ENCODE peak calls at places on chromosomes 5 and 9, in five cellular contexts. O is right lobe of liver, T is upper lobe of right lung, L is heart right ventricle, Q is mucosa of descending colon. K is an unnamed sample.

GRCh38 chr5:16507716-16508115 is 42.1 kb upstream of the ZNF622 start:
- DNase-seq in T (no peak), Q (no peak), O (no peak), L (no peak), K (no peak)

GRCh38 chr9:77848897-77849296 is 182.7 kb downstream of the GNAQ start:
- DNase-seq in O (no peak), Q (no peak), L (peak; percentile 23), T (no peak), K (no peak)

GRCh38 chr9:71001780-71002386 is 119.5 kb downstream of the TRPM3 start:
- DNase-seq in Q (no peak), T (no peak), L (no peak), O (no peak), K (peak; percentile 18)

GRCh38 chr9:72480931-72481330 is 40.5 kb upstream of the TMC1 start:
- DNase-seq in T (no peak), O (no peak), L (no peak), Q (no peak), K (no peak)

GRCh38 chr5:137564475-137564961 is 65.4 kb upstream of the SPOCK1 start:
- DNase-seq in Q (no peak), O (no peak), T (no peak), L (no peak), K (no peak)

GRCh38 chr9:71524446-71524845 is 243.9 kb downstream of the CEMIP2 start:
- DNase-seq in Q (no peak), O (no peak), L (no peak), T (no peak), K (no peak)

GRCh38 chr5:61311836-61312808 is 19.9 kb upstream of the ZSWIM6 start:
- DNase-seq in Q (no peak), O (no peak), T (no peak), L (no peak), K (no peak)

GRCh38 chr5:80269991-80270438 is 14.2 kb upstream of the SERINC5 start:
- DNase-seq in T (no peak), L (no peak), O (no peak), Q (no peak), K (no peak)

GRCh38 chr5:174324680-174325079 is 279.2 kb downstream of the NSG2 start:
- DNase-seq in L (no peak), T (no peak), O (no peak), Q (no peak), K (no peak)

GRCh38 chr5:72210913-72211670 is 103.8 kb downstream of the MAP1B start:
- DNase-seq in O (no peak), T (no peak), L (peak; percentile 42), Q (no peak), K (no peak)

GRCh38 chr9:33791117-33791516 is 4.2 kb upstream of the PRSS3 start:
- DNase-seq in O (no peak), T (no peak), Q (no peak), L (no peak), K (no peak)

GRCh38 chr9:122845116-122845515 is 16.7 kb upstream of the PDCL start:
- DNase-seq in O (no peak), T (no peak), L (no peak), Q (no peak), K (no peak)

GRCh38 chr5:132425975-132426524 is 56.5 kb downstream of the SLC22A5 start:
- DNase-seq in O (no peak), T (no peak), L (no peak), Q (no peak), K (no peak)

GRCh38 chr5:39131210-39132127 is 57.3 kb upstream of the RICTOR start:
- DNase-seq in T (no peak), Q (no peak), O (no peak), L (no peak), K (no peak)

GRCh38 chr9:129275626-129276247 is 97.7 kb upstream of the IER5L start:
- DNase-seq in T (peak; percentile 42), Q (no peak), L (no peak), O (peak; percentile 8), K (no peak)

GRCh38 chr9:127838375-127839078 is 15.9 kb downstream of the ENG start:
- DNase-seq in T (peak; percentile 86), Q (peak; percentile 51), L (peak; percentile 75), O (peak; percentile 80), K (no peak)

GRCh38 chr9:76101945-76102344 is 211.5 kb downstream of the PCSK5 start:
- DNase-seq in O (no peak), L (no peak), Q (no peak), T (no peak), K (no peak)

GRCh38 chr5:149675467-149676201 is 54.5 kb upstream of the PPARGC1B start:
- DNase-seq in O (no peak), Q (peak; percentile 90), L (peak; percentile 36), T (no peak), K (no peak)

GRCh38 chr9:133728856-133729645 is 9.1 kb downstream of the SARDH start:
- DNase-seq in L (no peak), Q (no peak), O (peak; percentile 27), T (no peak), K (peak; percentile 5)

GRCh38 chr5:167943353-167943752 is 348.1 kb upstream of the WWC1 start:
- DNase-seq in O (no peak), L (no peak), T (no peak), Q (no peak), K (no peak)

GRCh38 chr9:36082928-36083327 is 46.2 kb downstream of the RECK start:
- DNase-seq in Q (no peak), L (no peak), O (no peak), T (no peak), K (no peak)

GRCh38 chr5:134610715-134611114 is 21.9 kb downstream of the SAR1B start:
- DNase-seq in O (no peak), Q (no peak), L (no peak), T (no peak), K (no peak)

GRCh38 chr5:84384604-84385575 is at the start of gene EDIL3:
- DNase-seq in T (no peak), L (peak; percentile 18), O (peak; percentile 57), Q (peak; percentile 62), K (peak; percentile 49)

GRCh38 chr9:121690316-121690715 is 38.9 kb downstream of the DAB2IP start:
- DNase-seq in Q (no peak), T (no peak), L (no peak), O (no peak), K (no peak)

GRCh38 chr9:100426194-100426531 is 780 bp upstream of the MSANTD3 start:
- DNase-seq in Q (no peak), O (no peak), L (no peak), T (no peak), K (no peak)

GRCh38 chr9:100427366-100428263 is 672 bp downstream of the MSANTD3 start:
- DNase-seq in L (peak; percentile 31), Q (peak; percentile 66), O (peak; percentile 61), T (peak; percentile 73), K (peak; percentile 43)

GRCh38 chr9:100428871-100429654 is 2.1 kb downstream of the MSANTD3 start:
- DNase-seq in T (no peak), O (no peak), L (no peak), Q (no peak), K (no peak)

GRCh38 chr9:100426532-100427365 is at the start of gene MSANTD3:
- DNase-seq in T (peak; percentile 86), Q (peak; percentile 82), L (peak; percentile 73), O (peak; percentile 80), K (peak; percentile 61)

GRCh38 chr9:100425758-100426157 is 1.2 kb upstream of the MSANTD3 start:
- DNase-seq in L (no peak), T (no peak), Q (no peak), O (no peak), K (no peak)
- TF ChIP-seq CTCF in L (no peak), T (no peak), Q (no peak), O (no peak), K (no peak)

GRCh38 chr9:108272350-108272899 is 583.4 kb downstream of the ACTL7B start:
- DNase-seq in T (peak; percentile 66), L (peak; percentile 46), O (peak; percentile 65), Q (peak; percentile 69), K (no peak)

GRCh38 chr9:108269421-108269820 is 586.4 kb downstream of the ACTL7B start:
- DNase-seq in L (no peak), O (no peak), Q (no peak), T (no peak), K (no peak)

GRCh38 chr9:108270041-108270440 is 585.7 kb downstream of the ACTL7B start:
- DNase-seq in O (no peak), L (no peak), Q (no peak), T (no peak), K (no peak)

GRCh38 chr9:108271646-108272349 is 584.0 kb downstream of the ACTL7B start:
- DNase-seq in Q (no peak), L (no peak), O (no peak), T (no peak), K (peak; percentile 47)

GRCh38 chr9:108271236-108271635 is 584.5 kb downstream of the ACTL7B start:
- DNase-seq in L (no peak), T (no peak), Q (no peak), O (no peak), K (no peak)
- TF ChIP-seq CTCF in L (no peak), T (no peak), Q (no peak), O (no peak), K (no peak)

DNA sequence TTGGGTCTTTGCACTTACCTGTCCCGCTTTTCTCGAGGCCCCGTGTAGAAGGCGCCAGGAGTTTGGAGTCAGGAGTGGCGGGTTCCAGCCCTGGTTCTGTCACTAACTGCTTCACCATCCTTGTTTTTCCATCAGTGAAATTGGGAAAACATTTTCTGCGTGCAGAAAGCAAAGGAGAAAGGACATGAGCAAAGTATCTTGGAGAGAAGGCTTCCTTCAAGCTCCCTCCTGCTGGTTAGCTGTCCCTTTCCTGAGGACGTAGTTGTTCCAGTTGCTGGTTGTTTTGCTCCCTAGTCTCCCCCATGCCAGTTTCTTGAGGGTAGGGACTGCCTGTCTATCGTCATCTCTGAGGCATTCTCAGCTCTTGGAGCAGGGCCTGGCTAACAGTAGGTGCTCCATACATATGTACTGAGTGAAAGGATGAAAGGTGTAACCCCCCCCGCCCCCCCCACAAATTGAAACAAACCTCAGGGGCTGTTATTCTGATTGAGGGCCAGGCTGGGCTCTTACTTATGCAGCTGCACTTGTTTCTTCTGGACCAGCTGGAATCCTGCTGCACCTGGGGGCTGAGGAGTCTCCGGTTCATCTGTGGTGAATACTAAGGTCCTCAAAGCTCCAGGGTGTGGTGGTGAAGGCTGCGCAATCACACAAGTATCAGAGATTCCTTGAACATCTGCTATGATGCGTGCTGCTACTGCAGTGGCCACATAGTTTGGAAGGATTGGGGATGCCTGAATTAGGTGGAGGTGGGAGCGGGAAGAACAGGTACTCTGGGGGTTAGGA is 1.0 kb downstream of the SMIM3 start:
- DNase-seq in T (no peak), L (no peak), Q (no peak), O (no peak), K (no peak)
- TF ChIP-seq CTCF in T (no peak), L (no peak), Q (no peak), O (no peak), K (no peak)

DNA sequence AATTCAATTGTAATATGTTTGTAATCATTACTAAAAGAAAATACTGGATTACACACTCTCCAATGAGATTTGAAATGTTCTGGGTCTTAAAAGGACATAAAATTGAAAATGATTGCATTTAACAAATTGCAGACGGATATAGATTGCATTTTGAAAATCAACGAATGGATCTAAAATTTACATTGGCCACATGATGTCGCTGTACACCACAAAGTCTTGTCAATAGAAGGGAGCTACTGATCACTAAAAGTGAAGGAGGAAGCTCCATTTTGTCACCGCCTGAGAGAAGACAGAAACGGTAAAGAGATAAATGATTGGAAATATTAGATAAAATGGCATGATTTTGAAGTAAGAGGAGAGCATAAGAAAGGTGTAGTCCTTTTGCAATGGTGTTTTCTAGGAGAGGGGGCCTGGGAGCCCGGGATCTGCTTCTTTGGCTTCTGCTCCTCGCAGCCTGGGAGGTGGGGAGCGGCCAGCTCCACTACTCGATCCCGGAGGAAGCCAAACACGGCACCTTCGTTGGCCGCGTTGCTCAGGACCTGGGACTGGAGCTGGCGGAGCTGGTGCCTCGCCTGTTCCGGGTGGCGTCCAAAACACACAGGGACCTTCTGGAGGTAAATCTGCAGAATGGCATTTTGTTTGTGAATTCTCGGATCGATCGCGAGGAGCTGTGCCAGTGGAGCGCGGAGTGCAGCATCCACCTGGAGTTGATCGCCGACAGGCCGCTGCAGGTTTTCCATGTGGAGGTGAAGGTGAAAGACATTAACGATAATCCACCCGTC is at the start of gene PCDHA1:
- DNase-seq in L (no peak), O (no peak), Q (no peak), T (no peak), K (no peak)
- TF ChIP-seq CTCF in L (no peak), O (no peak), Q (no peak), T (no peak), K (no peak)

K was measured in progenitor cell of endocrine pancreas.